ENCODE peak calls at places on chromosome 4, in ten cellular contexts. L, F, V, U, A, W, R, Q, M and I are unnamed samples.

GRCh38 chr4:3384391-3384770 is 57.4 kb upstream of the HGFAC start:
- DNase-seq in L (no peak), F (no peak), V (peak; percentile 63), U (no peak), A (peak; percentile 50), W (no peak), R (no peak), Q (no peak), M (peak; percentile 71), I (peak; percentile 83)

GRCh38 chr4:15963001-15963451 is at the start of gene FGFBP2:
- DNase-seq in L (no peak), F (no peak), V (peak; percentile 47), U (peak; percentile 35), A (no peak), W (peak; percentile 26), R (peak; percentile 28), Q (peak; percentile 59), M (no peak), I (no peak)

GRCh38 chr4:39559641-39560040 is 32.4 kb upstream of the UGDH start:
- DNase-seq in L (no peak), F (peak; percentile 61), V (no peak), U (no peak), A (no peak), W (peak; percentile 32), R (no peak), Q (peak; percentile 54), M (no peak), I (no peak)

GRCh38 chr4:8707045-8707781 is 114.6 kb downstream of the CPZ start:
- DNase-seq in L (peak; percentile 69), F (no peak), V (no peak), U (no peak), A (no peak), W (no peak), R (no peak), Q (no peak), M (no peak), I (no peak)

GRCh38 chr4:145177906-145178538 is 2.4 kb downstream of the OTUD4 start:
- DNase-seq in L (no peak), F (no peak), V (peak; percentile 63), U (no peak), A (no peak), W (peak; percentile 34), R (no peak), Q (no peak), M (no peak), I (no peak)

GRCh38 chr4:67106846-67107467 is 438.3 kb downstream of the CENPC start:
- DNase-seq in L (no peak), F (no peak), V (no peak), U (no peak), A (no peak), W (no peak), R (no peak), Q (no peak), M (no peak), I (no peak)

GRCh38 chr4:120348521-120348920 is 281.9 kb upstream of the MAD2L1 start:
- DNase-seq in L (no peak), F (no peak), V (no peak), U (no peak), A (no peak), W (no peak), R (no peak), Q (no peak), M (no peak), I (no peak)

GRCh38 chr4:160352637-160353036 is 1249.8 kb downstream of the RAPGEF2 start:
- DNase-seq in L (no peak), F (no peak), V (no peak), U (no peak), A (no peak), W (no peak), R (no peak), Q (no peak), M (no peak), I (no peak)

GRCh38 chr4:47930971-47931804 is 16.8 kb upstream of the NFXL1 start:
- DNase-seq in L (no peak), F (no peak), V (peak; percentile 46), U (no peak), A (no peak), W (peak; percentile 64), R (no peak), Q (no peak), M (no peak), I (no peak)

GRCh38 chr4:107210450-107211239 is 174.5 kb upstream of the DKK2 start:
- DNase-seq in L (no peak), F (peak; percentile 59), V (peak; percentile 47), U (no peak), A (peak; percentile 49), W (peak; percentile 62), R (no peak), Q (no peak), M (peak; percentile 2), I (no peak)

GRCh38 chr4:139017861-139018260 is 2.3 kb downstream of the NOCT start:
- DNase-seq in L (no peak), F (no peak), V (no peak), U (no peak), A (no peak), W (peak; percentile 30), R (no peak), Q (no peak), M (no peak), I (no peak)

GRCh38 chr4:93749351-93749761 is 79.2 kb upstream of the ATOH1 start:
- DNase-seq in L (no peak), F (no peak), V (no peak), U (no peak), A (no peak), W (no peak), R (no peak), Q (no peak), M (no peak), I (no peak)

GRCh38 chr4:55742655-55743191 is 76.9 kb upstream of the EXOC1L start:
- DNase-seq in L (no peak), F (no peak), V (no peak), U (no peak), A (no peak), W (peak; percentile 38), R (no peak), Q (no peak), M (no peak), I (no peak)

GRCh38 chr4:55745014-55745413 is 74.6 kb upstream of the EXOC1L start:
- DNase-seq in L (no peak), F (no peak), V (no peak), U (no peak), A (no peak), W (no peak), R (no peak), Q (no peak), M (no peak), I (no peak)
- H3K4me1 ChIP-seq in L (no peaks in the 10 kb centered on the region), F (no peaks in the 10 kb centered on the region), V (no peaks in the 10 kb centered on the region), U (no peaks in the 10 kb centered on the region), A (no peaks in the 10 kb centered on the region), W (peaks cover 3% of the 10 kb centered on the region), R (no peaks in the 10 kb centered on the region), Q (no peaks in the 10 kb centered on the region), M (no peaks in the 10 kb centered on the region), I (no peaks in the 10 kb centered on the region)

DNA sequence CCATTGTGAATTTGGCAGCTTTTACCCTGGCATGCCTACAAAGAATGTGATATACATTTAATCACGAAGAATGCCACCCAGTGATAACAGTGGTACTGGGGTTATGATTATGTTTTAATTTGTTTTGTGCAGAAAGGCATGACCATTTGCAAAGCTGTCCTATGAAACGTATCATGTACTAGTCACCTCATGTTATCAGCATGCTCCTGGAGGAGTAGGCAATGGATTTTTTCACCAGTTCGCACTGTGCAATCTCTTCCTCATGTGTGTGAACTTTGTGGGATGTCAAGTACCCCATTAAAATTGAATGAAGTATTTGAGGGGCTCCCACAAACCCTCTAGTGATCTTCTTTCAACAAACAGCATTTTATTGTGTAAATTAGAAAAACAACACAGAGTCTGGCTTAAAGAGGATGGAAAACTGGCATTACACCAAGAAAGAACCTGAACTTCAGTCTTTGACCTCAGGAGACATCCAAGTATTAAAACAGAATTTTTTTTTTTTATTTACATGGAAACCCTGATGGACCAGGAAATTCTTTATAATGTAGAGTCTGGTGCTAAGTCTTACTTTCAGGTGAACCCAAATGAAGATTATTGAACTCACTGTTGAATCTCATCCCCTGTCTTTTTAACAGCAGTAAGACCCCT is 200.6 kb upstream of the PGRMC2 start:
- DNase-seq in L (no peak), F (no peak), V (no peak), U (no peak), A (no peak), W (no peak), R (no peak), Q (no peak), M (no peak), I (no peak)
- TF ChIP-seq CTCF in L (no peak), F (no peak), V (no peak), U (no peak), A (no peak), W (no peak), R (no peak), Q (no peak), M (no peak), I (no peak)

DNA sequence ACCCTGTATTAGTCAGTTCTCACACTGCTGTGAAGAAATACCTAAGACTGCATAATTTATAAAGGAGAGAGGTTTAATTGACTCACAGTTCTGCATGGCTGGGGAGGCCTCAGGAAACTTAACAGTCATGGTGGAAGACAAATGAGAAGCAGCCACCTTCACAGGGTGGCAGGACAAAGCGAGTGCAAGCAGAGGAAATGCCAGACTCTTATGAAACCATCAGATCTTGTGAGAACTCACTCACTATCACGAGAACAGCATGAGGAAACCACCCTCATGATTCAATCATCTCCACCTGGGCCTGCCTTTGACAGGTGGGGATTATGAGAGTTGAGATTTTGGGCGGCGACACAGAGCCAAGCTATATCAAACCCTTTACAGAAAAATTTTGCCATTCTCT is 722.4 kb downstream of the RAB28 start:
- DNase-seq in L (no peak), F (no peak), V (no peak), U (no peak), A (no peak), W (no peak), R (no peak), Q (no peak), M (no peak), I (no peak)
- H3K4me3 ChIP-seq in L (no peak overlapping the region), F (no peak overlapping the region), V (no peak overlapping the region), U (no peak overlapping the region), A (no peak overlapping the region), W (no peak overlapping the region), R (no peak overlapping the region), Q (no peak overlapping the region), M (no peak overlapping the region), I (no peak overlapping the region)

GRCh38 chr4:140109626-140110213 is 44.3 kb downstream of the MAML3 start:
- DNase-seq in L (no peak), F (no peak), V (no peak), U (no peak), A (no peak), W (no peak), R (no peak), Q (no peak), M (no peak), I (no peak)

GRCh38 chr4:140108243-140108642 is 45.7 kb downstream of the MAML3 start:
- DNase-seq in L (no peak), F (no peak), V (no peak), U (no peak), A (no peak), W (no peak), R (no peak), Q (no peak), M (no peak), I (no peak)

GRCh38 chr4:140112576-140112975 is 41.4 kb downstream of the MAML3 start:
- DNase-seq in L (no peak), F (no peak), V (no peak), U (no peak), A (no peak), W (no peak), R (no peak), Q (no peak), M (no peak), I (no peak)

GRCh38 chr4:140108713-140109230 is 45.2 kb downstream of the MAML3 start:
- DNase-seq in L (no peak), F (no peak), V (peak; percentile 17), U (no peak), A (no peak), W (no peak), R (no peak), Q (no peak), M (no peak), I (no peak)

GRCh38 chr4:140110542-140110941 is 43.4 kb downstream of the MAML3 start:
- DNase-seq in L (no peak), F (no peak), V (no peak), U (no peak), A (no peak), W (no peak), R (no peak), Q (no peak), M (no peak), I (no peak)
- H3K4me1 ChIP-seq in L (peaks cover 6% of the 10 kb centered on the region), F (no peaks in the 10 kb centered on the region), V (peaks cover 5% of the 10 kb centered on the region), U (no peaks in the 10 kb centered on the region), A (no peaks in the 10 kb centered on the region), W (peaks cover 4% of the 10 kb centered on the region), R (peaks cover 67% of the 10 kb centered on the region), Q (peaks cover 32% of the 10 kb centered on the region), M (no peaks in the 10 kb centered on the region), I (peaks cover 24% of the 10 kb centered on the region)